ENCODE peak calls at places on chromosomes 16 and 17, in ten cellular contexts. E is astrocyte, D is GM23248, V is H1, W is mesendoderm, B is mesenchymal stem cell, H is H9, P is K562, F is endodermal cell, N is HCT116. O is an unnamed sample. For H3K4me1, the result is how much of the 10 kb centered on the place peaks cover.

GRCh38 chr17:6177941-6178694 is 107.9 kb downstream of the WSCD1 start:
- DNase-seq in E (no peak), D (no peak), V (no peak), W (peak), B (no peak), H (no peak), P (no peak), F (peak), N (no peak), O (no peak)

GRCh38 chr16:11312718-11313492 is 31.8 kb upstream of the PRM1 start:
- DNase-seq in E (peak), D (peak), V (no peak), W (peak), B (peak), H (peak), P (peak), F (peak), N (peak), O (no peak)

GRCh38 chr17:50149425-50150353 is 788 bp downstream of the PPP1R9B start:
- DNase-seq in E (peak), D (peak), V (no peak), W (peak), B (peak), H (peak), P (peak), F (peak), N (no peak), O (peak)

GRCh38 chr16:28210979-28211505 is 723 bp downstream of the XPO6 start:
- DNase-seq in E (peak), D (peak), V (peak), W (peak), B (peak), H (no peak), P (peak), F (peak), N (no peak), O (peak)

GRCh38 chr17:75827291-75828050 is 16.7 kb downstream of the UNC13D start:
- DNase-seq in E (peak), D (peak), V (peak), W (peak), B (peak), H (peak), P (peak), F (peak), N (no peak), O (peak)

GRCh38 chr16:11290102-11290893 is 9.2 kb upstream of the PRM1 start:
- DNase-seq in E (no peak), D (no peak), V (no peak), W (no peak), B (no peak), H (no peak), P (no peak), F (no peak), N (no peak), O (no peak)

GRCh38 chr16:19294156-19294649 is 8.7 kb downstream of the CLEC19A start:
- DNase-seq in E (no peak), D (no peak), V (no peak), W (no peak), B (no peak), H (no peak), P (no peak), F (no peak), N (no peak), O (no peak)

GRCh38 chr16:10514369-10515055 is 65.9 kb downstream of the EMP2 start:
- DNase-seq in E (peak), D (peak), V (peak), W (peak), B (peak), H (no peak), P (peak), F (peak), N (peak), O (peak)

GRCh38 chr17:3475155-3475808 is 515 bp upstream of the ASPA start:
- DNase-seq in E (no peak), D (peak), V (no peak), W (no peak), B (no peak), H (no peak), P (no peak), F (no peak), N (no peak), O (no peak)

GRCh38 chr17:50426472-50426782 is 409 bp downstream of the ACSF2 start:
- DNase-seq in E (no peak), D (no peak), V (no peak), W (peak), B (no peak), H (no peak), P (no peak), F (no peak), N (no peak), O (no peak)

GRCh38 chr16:48292452-48292851 is 45.1 kb upstream of the ABCC11 start:
- DNase-seq in E (no peak), D (no peak), V (no peak), W (no peak), B (peak), H (no peak), P (no peak), F (no peak), N (no peak), O (no peak)

GRCh38 chr16:53905028-53905427 is 201.1 kb downstream of the FTO start:
- DNase-seq in E (no peak), D (no peak), V (no peak), W (no peak), B (no peak), H (no peak), P (no peak), F (no peak), N (no peak), O (no peak)

GRCh38 chr16:78957328-78958100 is 643.0 kb downstream of the MAF start:
- DNase-seq in E (no peak), D (no peak), V (no peak), W (no peak), B (no peak), H (no peak), P (no peak), F (no peak), N (no peak), O (no peak)

GRCh38 chr16:49097964-49098363 is 183.7 kb downstream of the CBLN1 start:
- DNase-seq in E (no peak), D (no peak), V (no peak), W (no peak), B (no peak), H (no peak), P (no peak), F (no peak), N (no peak), O (no peak)

GRCh38 chr17:61478026-61478789 is 26.0 kb downstream of the TBX4 start:
- DNase-seq in E (no peak), D (peak), V (no peak), W (no peak), B (no peak), H (peak), P (no peak), F (peak), N (no peak), O (no peak)

GRCh38 chr17:9239260-9239820 is 218.0 kb downstream of the NTN1 start:
- DNase-seq in E (no peak), D (no peak), V (no peak), W (peak), B (no peak), H (peak), P (no peak), F (peak), N (no peak), O (no peak)

GRCh38 chr16:69522732-69523404 is 42.9 kb upstream of the NFAT5 start:
- DNase-seq in E (no peak), D (no peak), V (no peak), W (peak), B (no peak), H (no peak), P (peak), F (peak), N (peak), O (no peak)

GRCh38 chr17:66589892-66590291 is 245.0 kb upstream of the CACNG5 start:
- DNase-seq in E (no peak), D (no peak), V (no peak), W (no peak), B (no peak), H (peak), P (no peak), F (no peak), N (no peak), O (no peak)

GRCh38 chr17:58415371-58416055 is 1.8 kb downstream of the RNF43 start:
- DNase-seq in E (no peak), D (no peak), V (no peak), W (peak), B (no peak), H (peak), P (peak), F (peak), N (no peak), O (no peak)
- H3K9ac ChIP-seq in E (no peak), D (no peak), V (no peak), W (no peak), B (no peak), H (no peak), P (peak), F (no peak), N (peak), O (no peak)

GRCh38 chr16:84509032-84509950 is 4.8 kb upstream of the MEAK7 start:
- DNase-seq in E (no peak), D (no peak), V (no peak), W (peak), B (no peak), H (no peak), P (no peak), F (peak), N (no peak), O (no peak)

GRCh38 chr16:84505249-84506156 is 1.0 kb upstream of the MEAK7 start:
- DNase-seq in E (no peak), D (no peak), V (no peak), W (peak), B (no peak), H (no peak), P (no peak), F (no peak), N (no peak), O (no peak)

GRCh38 chr16:84504420-84505248 is at the start of gene MEAK7:
- DNase-seq in E (peak), D (peak), V (peak), W (peak), B (peak), H (peak), P (peak), F (peak), N (peak), O (peak)

GRCh38 chr16:84508502-84508901 is 4.0 kb upstream of the MEAK7 start:
- DNase-seq in E (no peak), D (no peak), V (no peak), W (no peak), B (no peak), H (no peak), P (no peak), F (no peak), N (no peak), O (no peak)

DNA sequence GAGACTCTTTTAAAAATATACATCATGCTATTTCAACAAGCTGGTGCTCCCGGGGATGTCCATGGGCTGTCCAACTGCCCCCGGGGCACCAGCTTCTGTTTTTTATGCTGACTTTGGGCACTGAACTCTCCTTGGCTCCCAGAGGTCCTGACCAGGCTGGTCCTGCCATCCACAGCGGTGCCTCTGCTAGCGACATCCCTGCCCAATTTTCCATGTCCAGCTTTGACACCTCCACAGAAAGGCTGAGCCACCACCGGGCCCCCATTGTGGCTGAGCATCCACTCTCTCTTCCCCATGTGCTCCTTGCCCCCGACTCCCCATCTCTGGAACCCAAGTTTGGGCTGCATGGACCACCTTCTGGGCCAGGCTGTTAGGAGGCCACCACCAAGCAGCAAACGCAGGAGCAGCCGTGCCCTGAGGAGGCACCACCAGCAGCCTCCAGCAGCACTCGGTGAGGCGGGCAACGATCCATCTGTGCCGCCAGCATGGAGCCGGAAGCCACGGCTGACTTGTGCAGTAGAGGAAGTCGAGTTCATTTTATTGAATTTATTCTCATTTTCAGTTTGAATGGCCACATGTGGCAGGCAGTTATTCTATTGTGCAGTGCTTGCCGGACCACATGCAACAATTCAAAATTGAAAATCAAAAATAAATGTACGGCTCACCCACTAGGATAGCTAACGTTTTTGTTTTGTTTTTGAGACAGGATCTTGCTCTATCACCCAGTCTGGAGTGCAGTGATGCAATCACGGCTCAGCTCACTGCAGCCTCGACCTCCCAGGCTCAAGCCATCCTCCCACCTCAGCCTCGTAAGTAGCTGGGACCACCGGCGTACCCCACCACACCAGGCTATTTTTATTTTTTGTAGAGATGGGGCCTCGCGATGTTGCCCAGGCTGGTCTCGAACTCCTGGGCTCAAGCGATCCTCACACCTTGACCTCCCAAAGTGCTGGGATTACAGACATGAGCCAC is 2.8 kb upstream of the MEAK7 start:
- DNase-seq in E (no peak), D (peak), V (no peak), W (no peak), B (no peak), H (no peak), P (no peak), F (no peak), N (no peak), O (no peak)
- H3K4me1 ChIP-seq in E (under half), D (under half), V (under half), W (under half), B (under half), H (under half), P (under half), F (under half), N (under half), O (under half)

DNA sequence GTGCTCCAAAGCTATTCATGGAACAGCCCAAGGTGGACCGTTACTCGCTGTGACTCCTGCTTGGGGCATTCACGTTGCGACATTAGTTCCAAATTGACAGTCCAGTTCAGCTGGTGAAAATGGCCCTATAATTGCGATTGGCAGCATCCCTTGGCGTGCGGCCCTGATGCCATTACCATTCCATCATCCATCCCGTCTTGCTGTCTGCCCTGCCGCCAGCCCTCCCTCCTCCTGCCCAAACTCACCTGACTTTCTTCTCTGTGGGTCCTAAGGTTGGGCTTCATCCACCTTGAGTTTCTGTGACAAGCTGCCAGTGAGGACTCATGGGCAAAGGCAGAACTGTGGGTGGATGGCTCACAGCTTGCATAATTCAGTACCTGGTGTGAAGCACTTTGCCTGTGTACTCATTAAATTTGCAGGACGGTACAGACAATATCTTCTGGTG is 104.6 kb downstream of the RPTOR start:
- DNase-seq in E (no peak), D (peak), V (no peak), W (no peak), B (no peak), H (no peak), P (no peak), F (no peak), N (no peak), O (no peak)
- H3K27ac ChIP-seq in E (peak), D (peak), V (no peak), W (no peak), B (no peak), H (no peak), P (no peak), F (no peak), N (no peak), O (peak)

GRCh38 chr17:82780195-82780594 is 28.3 kb downstream of the TBCD start:
- DNase-seq in E (no peak), D (no peak), V (no peak), W (no peak), B (peak), H (no peak), P (no peak), F (no peak), N (no peak), O (no peak)
- H3K9ac ChIP-seq in E (no peak), D (no peak), V (no peak), W (no peak), B (peak), H (no peak), P (peak), F (no peak), N (no peak), O (no peak)

GRCh38 chr16:85052536-85052935 is 24.9 kb downstream of the KIAA0513 start:
- DNase-seq in E (peak), D (no peak), V (no peak), W (no peak), B (no peak), H (no peak), P (no peak), F (no peak), N (no peak), O (peak)
- H3K4me1 ChIP-seq in E (under half), D (under half), V (under half), W (under half), B (under half), H (under half), P (half or more), F (under half), N (under half), O (under half)

DNA sequence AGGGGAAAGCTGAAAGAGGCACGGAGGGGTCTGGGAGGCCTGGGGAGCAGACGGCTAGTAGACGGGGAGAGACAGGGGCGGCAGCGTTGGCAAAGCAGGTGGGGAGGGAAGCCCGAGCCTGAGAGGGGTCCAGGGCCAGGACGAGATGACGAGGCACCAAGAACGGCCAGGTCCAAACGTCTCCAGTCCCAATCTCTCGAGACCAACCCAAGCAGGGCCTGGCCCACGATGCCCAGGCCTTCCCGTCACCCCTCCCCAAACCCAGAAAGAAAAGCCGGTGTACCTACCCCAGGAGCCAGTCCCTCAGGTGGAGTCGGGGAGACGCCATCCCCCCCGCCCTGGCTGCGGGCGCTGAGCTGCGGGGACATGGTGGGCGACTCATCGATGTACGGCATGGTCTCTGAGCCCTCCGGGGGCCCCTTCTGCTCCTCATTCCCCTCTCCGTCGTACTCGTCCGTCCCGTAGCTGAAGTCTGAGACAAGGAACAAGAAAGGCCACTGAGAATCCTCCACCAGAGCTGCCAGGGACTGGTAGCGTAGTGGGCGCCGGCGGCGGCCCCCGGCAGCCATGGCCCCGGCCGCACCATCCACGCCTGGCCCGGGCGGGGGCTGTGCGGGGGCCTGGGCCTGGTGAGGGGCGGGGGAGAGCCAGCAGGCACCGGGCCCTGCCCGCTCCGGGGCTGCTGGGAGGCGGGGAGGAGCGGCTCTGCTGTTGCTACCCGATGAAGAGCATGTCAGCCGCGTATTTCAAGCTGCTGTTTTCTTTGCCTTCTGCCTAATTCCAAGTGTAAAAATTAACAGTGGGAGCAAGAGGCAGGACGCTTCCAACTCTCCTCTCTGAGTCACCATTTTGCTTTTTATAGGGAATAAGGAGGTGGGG is 54.6 kb downstream of the ABR start:
- DNase-seq in E (no peak), D (peak), V (no peak), W (no peak), B (no peak), H (no peak), P (no peak), F (peak), N (no peak), O (peak)
- H3K27ac ChIP-seq in E (no peak), D (no peak), V (no peak), W (no peak), B (no peak), H (no peak), P (no peak), F (no peak), N (no peak), O (no peak)

DNA sequence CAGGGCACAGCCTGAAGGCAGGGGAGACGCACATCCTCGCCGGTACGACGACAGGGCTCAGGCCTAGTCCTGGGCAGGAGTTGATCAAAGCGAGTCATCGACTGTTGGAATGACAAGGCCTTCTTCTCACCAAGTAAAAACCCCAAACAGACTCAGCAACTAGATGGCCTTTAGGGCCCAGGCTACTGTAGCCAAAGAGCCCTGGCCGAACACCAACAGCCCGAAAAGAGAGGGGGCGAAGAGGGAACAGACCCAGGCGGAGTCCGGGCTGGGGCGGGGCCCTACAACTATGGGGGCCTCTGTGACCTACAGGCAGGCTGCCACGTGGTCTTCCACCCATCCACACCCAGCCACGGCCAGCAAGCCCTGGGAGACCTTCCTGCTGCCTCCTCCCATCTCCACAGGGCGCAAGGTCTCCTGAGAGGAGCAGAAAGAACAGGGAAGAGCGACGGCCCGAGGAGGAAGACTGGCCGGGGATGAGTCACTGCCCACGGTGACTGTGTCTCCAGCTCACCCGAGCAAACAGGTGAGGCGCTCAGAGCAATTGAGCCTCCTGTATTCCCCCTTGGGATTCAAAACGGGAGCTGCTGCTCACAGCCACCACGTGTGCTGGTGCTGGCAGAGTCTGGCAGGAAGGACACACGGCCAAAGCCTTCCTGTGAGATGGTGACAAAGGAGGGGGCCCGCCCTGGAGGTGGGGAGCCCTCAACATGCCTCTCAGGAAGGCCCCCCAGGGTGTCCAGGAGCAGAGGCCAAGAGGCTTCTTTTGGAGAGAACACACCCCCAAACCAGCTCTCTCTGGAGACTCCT is 17.7 kb downstream of the SLC16A3 start:
- DNase-seq in E (peak), D (peak), V (no peak), W (no peak), B (peak), H (no peak), P (no peak), F (no peak), N (no peak), O (peak)
- H3K9ac ChIP-seq in E (peak), D (peak), V (no peak), W (no peak), B (peak), H (no peak), P (peak), F (no peak), N (peak), O (no peak)

O was measured in fibroblast of lung.